ENCODE peak calls at places on chromosomes 5 and 9, in four cellular contexts. One of them, this sample, is unnamed.

GRCh38 chr5:56233230-56233629 is at the start of gene ANKRD55:
- DNase-seq in T1000: no peak
- DNase-seq in stimulated activated CD8-positive, alpha-beta memory T cell treated with anti-CD3 and anti-CD28 coated beads, Interleukin-15, amount 100 ng/mL, for 24 hours: no peak
- DNase-seq in HFF-Myc: no peak
- DNase-seq in this sample: no peak

GRCh38 chr5:32539981-32540380 is 45.4 kb upstream of the SUB1 start:
- DNase-seq in HFF-Myc: no peak
- DNase-seq in T1000: no peak
- DNase-seq in stimulated activated CD8-positive, alpha-beta memory T cell treated with anti-CD3 and anti-CD28 coated beads, Interleukin-15, amount 100 ng/mL, for 24 hours: no peak
- DNase-seq in this sample: no peak

GRCh38 chr5:72407541-72407940 is 87.4 kb downstream of the PTCD2 start:
- DNase-seq in T1000: no peak
- DNase-seq in HFF-Myc: no peak
- DNase-seq in stimulated activated CD8-positive, alpha-beta memory T cell treated with anti-CD3 and anti-CD28 coated beads, Interleukin-15, amount 100 ng/mL, for 24 hours: no peak
- DNase-seq in this sample: no peak

GRCh38 chr5:151186538-151186937 is 29.0 kb upstream of the ANXA6 start:
- DNase-seq in T1000: no peak
- DNase-seq in HFF-Myc: no peak
- DNase-seq in stimulated activated CD8-positive, alpha-beta memory T cell treated with anti-CD3 and anti-CD28 coated beads, Interleukin-15, amount 100 ng/mL, for 24 hours: no peak
- DNase-seq in this sample: no peak

GRCh38 chr5:127352068-127352467 is 61.5 kb downstream of the MEGF10 start:
- DNase-seq in T1000: no peak
- DNase-seq in stimulated activated CD8-positive, alpha-beta memory T cell treated with anti-CD3 and anti-CD28 coated beads, Interleukin-15, amount 100 ng/mL, for 24 hours: no peak
- DNase-seq in HFF-Myc: no peak
- DNase-seq in this sample: no peak

GRCh38 chr5:36238896-36239295 is 2.8 kb downstream of the NADK2 start:
- DNase-seq in stimulated activated CD8-positive, alpha-beta memory T cell treated with anti-CD3 and anti-CD28 coated beads, Interleukin-15, amount 100 ng/mL, for 24 hours: no peak
- DNase-seq in HFF-Myc: no peak
- DNase-seq in T1000: no peak
- DNase-seq in this sample: no peak

GRCh38 chr5:99122976-99123375 is 194.2 kb upstream of the CHD1 start:
- DNase-seq in stimulated activated CD8-positive, alpha-beta memory T cell treated with anti-CD3 and anti-CD28 coated beads, Interleukin-15, amount 100 ng/mL, for 24 hours: no peak
- DNase-seq in T1000: no peak
- DNase-seq in HFF-Myc: no peak
- DNase-seq in this sample: no peak

GRCh38 chr9:76366275-76366674 is 28.0 kb downstream of the RFK start:
- DNase-seq in T1000: no peak
- DNase-seq in HFF-Myc: no peak
- DNase-seq in stimulated activated CD8-positive, alpha-beta memory T cell treated with anti-CD3 and anti-CD28 coated beads, Interleukin-15, amount 100 ng/mL, for 24 hours: no peak
- DNase-seq in this sample: no peak

GRCh38 chr5:141825836-141826560 is 52.2 kb downstream of the PCDH1 start:
- DNase-seq in HFF-Myc: no peak
- DNase-seq in stimulated activated CD8-positive, alpha-beta memory T cell treated with anti-CD3 and anti-CD28 coated beads, Interleukin-15, amount 100 ng/mL, for 24 hours: no peak
- DNase-seq in T1000: no peak
- DNase-seq in this sample: no peak

GRCh38 chr9:93028448-93029006 is 30.0 kb upstream of the SUSD3 start:
- DNase-seq in stimulated activated CD8-positive, alpha-beta memory T cell treated with anti-CD3 and anti-CD28 coated beads, Interleukin-15, amount 100 ng/mL, for 24 hours: no peak
- DNase-seq in HFF-Myc: no peak
- DNase-seq in T1000: no peak
- DNase-seq in this sample: no peak

GRCh38 chr5:119323630-119324000 is 32.2 kb upstream of the TNFAIP8 start:
- DNase-seq in stimulated activated CD8-positive, alpha-beta memory T cell treated with anti-CD3 and anti-CD28 coated beads, Interleukin-15, amount 100 ng/mL, for 24 hours: no peak
- DNase-seq in T1000: no peak
- DNase-seq in HFF-Myc: no peak
- DNase-seq in this sample: no peak

GRCh38 chr5:79157289-79157688 is 45.7 kb downstream of the BHMT start:
- DNase-seq in T1000: no peak
- DNase-seq in HFF-Myc: no peak
- DNase-seq in stimulated activated CD8-positive, alpha-beta memory T cell treated with anti-CD3 and anti-CD28 coated beads, Interleukin-15, amount 100 ng/mL, for 24 hours: no peak
- DNase-seq in this sample: no peak

GRCh38 chr9:131238402-131239021 is 37.8 kb downstream of the FAM78A start:
- DNase-seq in HFF-Myc: no peak
- DNase-seq in stimulated activated CD8-positive, alpha-beta memory T cell treated with anti-CD3 and anti-CD28 coated beads, Interleukin-15, amount 100 ng/mL, for 24 hours: no peak
- DNase-seq in T1000: no peak
- DNase-seq in this sample: peak; percentile 79

GRCh38 chr5:78886650-78887230 is 98.4 kb downstream of the ARSB start:
- DNase-seq in stimulated activated CD8-positive, alpha-beta memory T cell treated with anti-CD3 and anti-CD28 coated beads, Interleukin-15, amount 100 ng/mL, for 24 hours: no peak
- DNase-seq in HFF-Myc: no peak
- DNase-seq in T1000: no peak
- DNase-seq in this sample: no peak

GRCh38 chr5:157455057-157455456 is 5.0 kb upstream of the NIPAL4 start:
- DNase-seq in HFF-Myc: no peak
- DNase-seq in stimulated activated CD8-positive, alpha-beta memory T cell treated with anti-CD3 and anti-CD28 coated beads, Interleukin-15, amount 100 ng/mL, for 24 hours: no peak
- DNase-seq in T1000: no peak
- DNase-seq in this sample: no peak

GRCh38 chr5:146402949-146403348 is 44.2 kb upstream of the TCERG1 start:
- DNase-seq in stimulated activated CD8-positive, alpha-beta memory T cell treated with anti-CD3 and anti-CD28 coated beads, Interleukin-15, amount 100 ng/mL, for 24 hours: no peak
- DNase-seq in T1000: no peak
- DNase-seq in HFF-Myc: no peak
- DNase-seq in this sample: no peak

GRCh38 chr5:59724482-59725392 is 168.8 kb downstream of the PDE4D start:
- DNase-seq in HFF-Myc: no peak
- DNase-seq in T1000: no peak
- DNase-seq in stimulated activated CD8-positive, alpha-beta memory T cell treated with anti-CD3 and anti-CD28 coated beads, Interleukin-15, amount 100 ng/mL, for 24 hours: no peak
- DNase-seq in this sample: no peak

GRCh38 chr5:142602720-142603245 is 83.1 kb downstream of the FGF1 start:
- DNase-seq in HFF-Myc: no peak
- DNase-seq in stimulated activated CD8-positive, alpha-beta memory T cell treated with anti-CD3 and anti-CD28 coated beads, Interleukin-15, amount 100 ng/mL, for 24 hours: no peak
- DNase-seq in T1000: no peak
- DNase-seq in this sample: no peak

GRCh38 chr9:34929506-34930102 is 28.5 kb upstream of the PHF24 start:
- DNase-seq in stimulated activated CD8-positive, alpha-beta memory T cell treated with anti-CD3 and anti-CD28 coated beads, Interleukin-15, amount 100 ng/mL, for 24 hours: no peak
- DNase-seq in T1000: no peak
- DNase-seq in HFF-Myc: peak; percentile 2
- DNase-seq in this sample: no peak

GRCh38 chr5:169880012-169880673 is 100.2 kb downstream of the INSYN2B start:
- DNase-seq in HFF-Myc: no peak
- DNase-seq in stimulated activated CD8-positive, alpha-beta memory T cell treated with anti-CD3 and anti-CD28 coated beads, Interleukin-15, amount 100 ng/mL, for 24 hours: no peak
- DNase-seq in T1000: no peak
- DNase-seq in this sample: no peak

GRCh38 chr9:74874220-74874619 is 13.5 kb downstream of the TRPM6 start:
- DNase-seq in stimulated activated CD8-positive, alpha-beta memory T cell treated with anti-CD3 and anti-CD28 coated beads, Interleukin-15, amount 100 ng/mL, for 24 hours: no peak
- DNase-seq in T1000: no peak
- DNase-seq in HFF-Myc: no peak
- DNase-seq in this sample: no peak

GRCh38 chr9:121278535-121279169 is 10.7 kb downstream of the GSN start:
- DNase-seq in stimulated activated CD8-positive, alpha-beta memory T cell treated with anti-CD3 and anti-CD28 coated beads, Interleukin-15, amount 100 ng/mL, for 24 hours: no peak
- DNase-seq in HFF-Myc: peak; percentile 99
- DNase-seq in T1000: peak; percentile 66
- DNase-seq in this sample: peak; percentile 80

GRCh38 chr9:89425921-89426388 is 72.0 kb downstream of the SEMA4D start:
- DNase-seq in stimulated activated CD8-positive, alpha-beta memory T cell treated with anti-CD3 and anti-CD28 coated beads, Interleukin-15, amount 100 ng/mL, for 24 hours: no peak
- DNase-seq in HFF-Myc: no peak
- DNase-seq in T1000: no peak
- DNase-seq in this sample: no peak

GRCh38 chr5:142056831-142057696 is 44.2 kb upstream of the GNPDA1 start:
- DNase-seq in HFF-Myc: no peak
- DNase-seq in stimulated activated CD8-positive, alpha-beta memory T cell treated with anti-CD3 and anti-CD28 coated beads, Interleukin-15, amount 100 ng/mL, for 24 hours: no peak
- DNase-seq in T1000: no peak
- DNase-seq in this sample: no peak

GRCh38 chr5:134249469-134250379 is 23.9 kb upstream of the PPP2CA start:
- DNase-seq in HFF-Myc: no peak
- DNase-seq in stimulated activated CD8-positive, alpha-beta memory T cell treated with anti-CD3 and anti-CD28 coated beads, Interleukin-15, amount 100 ng/mL, for 24 hours: no peak
- DNase-seq in T1000: no peak
- DNase-seq in this sample: no peak

GRCh38 chr5:87298687-87299362 is 31.1 kb downstream of the RASA1 start:
- DNase-seq in T1000: no peak
- DNase-seq in HFF-Myc: no peak
- DNase-seq in stimulated activated CD8-positive, alpha-beta memory T cell treated with anti-CD3 and anti-CD28 coated beads, Interleukin-15, amount 100 ng/mL, for 24 hours: no peak
- DNase-seq in this sample: no peak

GRCh38 chr9:89676281-89676680 is 71.5 kb downstream of the GADD45G start:
- DNase-seq in HFF-Myc: no peak
- DNase-seq in T1000: no peak
- DNase-seq in stimulated activated CD8-positive, alpha-beta memory T cell treated with anti-CD3 and anti-CD28 coated beads, Interleukin-15, amount 100 ng/mL, for 24 hours: no peak
- DNase-seq in this sample: no peak

GRCh38 chr5:134417707-134418106 is 6.0 kb upstream of the CDKN2AIPNL start:
- DNase-seq in T1000: no peak
- DNase-seq in HFF-Myc: no peak
- DNase-seq in stimulated activated CD8-positive, alpha-beta memory T cell treated with anti-CD3 and anti-CD28 coated beads, Interleukin-15, amount 100 ng/mL, for 24 hours: no peak
- DNase-seq in this sample: no peak

GRCh38 chr5:71865202-71865601 is 146.1 kb downstream of the CARTPT start:
- DNase-seq in T1000: peak; percentile 27
- DNase-seq in HFF-Myc: no peak
- DNase-seq in stimulated activated CD8-positive, alpha-beta memory T cell treated with anti-CD3 and anti-CD28 coated beads, Interleukin-15, amount 100 ng/mL, for 24 hours: no peak
- DNase-seq in this sample: no peak